ENCODE peak calls at places on chromosomes 4 and X, in seven cellular contexts. One of them, this sample, is unnamed.

GRCh38 chr4:1403177-1403583 is 3.1 kb downstream of the NKX1-1 start:
- DNase-seq in neural progenitor cell: no peak
- DNase-seq in A549: no peak
- DNase-seq in endothelial cell of umbilical vein: no peak
- DNase-seq in neuronal stem cell: no peak
- DNase-seq in Karpas-422: no peak
- DNase-seq in IMR-90: no peak
- DNase-seq in this sample: no peak

GRCh38 chr4:6616087-6616995 is 24.1 kb upstream of the MRFAP1 start:
- DNase-seq in neural progenitor cell: no peak
- DNase-seq in A549: no peak
- DNase-seq in endothelial cell of umbilical vein: no peak
- DNase-seq in neuronal stem cell: no peak
- DNase-seq in Karpas-422: no peak
- DNase-seq in IMR-90: no peak
- DNase-seq in this sample: no peak

GRCh38 chr4:165507381-165507780 is 128.6 kb downstream of the CPE start:
- DNase-seq in neural progenitor cell: no peak
- DNase-seq in A549: no peak
- DNase-seq in endothelial cell of umbilical vein: no peak
- DNase-seq in neuronal stem cell: no peak
- DNase-seq in Karpas-422: no peak
- DNase-seq in IMR-90: no peak
- DNase-seq in this sample: no peak

GRCh38 chrX:153934473-153935325 is at the start of gene NAA10:
- DNase-seq in neural progenitor cell: peak; percentile 89
- DNase-seq in A549: peak; percentile 72
- DNase-seq in endothelial cell of umbilical vein: peak; percentile 62
- DNase-seq in neuronal stem cell: peak; percentile 50
- DNase-seq in Karpas-422: peak; percentile 89
- DNase-seq in IMR-90: peak; percentile 63
- DNase-seq in this sample: peak; percentile 75

GRCh38 chr4:182752158-182752910 is 164.9 kb downstream of the DCTD start:
- DNase-seq in neural progenitor cell: peak; percentile 45
- DNase-seq in A549: no peak
- DNase-seq in endothelial cell of umbilical vein: peak; percentile 67
- DNase-seq in neuronal stem cell: no peak
- DNase-seq in Karpas-422: no peak
- DNase-seq in IMR-90: peak; percentile 83
- DNase-seq in this sample: no peak

GRCh38 chr4:186032259-186032658 is 36.7 kb upstream of the TLR3 start:
- DNase-seq in neural progenitor cell: no peak
- DNase-seq in A549: peak; percentile 17
- DNase-seq in endothelial cell of umbilical vein: no peak
- DNase-seq in neuronal stem cell: no peak
- DNase-seq in Karpas-422: peak; percentile 45
- DNase-seq in IMR-90: no peak
- DNase-seq in this sample: peak; percentile 17

GRCh38 chr4:140271553-140271952 is 101.9 kb upstream of the SCOC start:
- DNase-seq in neural progenitor cell: no peak
- DNase-seq in A549: no peak
- DNase-seq in endothelial cell of umbilical vein: no peak
- DNase-seq in neuronal stem cell: no peak
- DNase-seq in Karpas-422: peak; percentile 70
- DNase-seq in IMR-90: no peak
- DNase-seq in this sample: no peak

GRCh38 chr4:87853108-87853507 is 20.3 kb downstream of the MEPE start:
- DNase-seq in neural progenitor cell: peak; percentile 49
- DNase-seq in A549: peak; percentile 42
- DNase-seq in endothelial cell of umbilical vein: peak; percentile 73
- DNase-seq in neuronal stem cell: peak; percentile 17
- DNase-seq in Karpas-422: peak; percentile 75
- DNase-seq in IMR-90: peak; percentile 51
- DNase-seq in this sample: peak; percentile 33

GRCh38 chrX:110006826-110007375 is 4.0 kb downstream of the TMEM164 start:
- DNase-seq in neural progenitor cell: no peak
- DNase-seq in A549: no peak
- DNase-seq in endothelial cell of umbilical vein: no peak
- DNase-seq in neuronal stem cell: no peak
- DNase-seq in Karpas-422: no peak
- DNase-seq in IMR-90: peak; percentile 19
- DNase-seq in this sample: no peak

GRCh38 chr4:147620315-147620714 is 3.1 kb downstream of the TMEM184C start:
- DNase-seq in neural progenitor cell: no peak
- DNase-seq in A549: no peak
- DNase-seq in endothelial cell of umbilical vein: no peak
- DNase-seq in neuronal stem cell: no peak
- DNase-seq in Karpas-422: no peak
- DNase-seq in IMR-90: no peak
- DNase-seq in this sample: no peak
- H3K4me2 ChIP-seq in neural progenitor cell: peak overlapping the region; percentile 47
- H3K4me2 ChIP-seq in A549: no peak overlapping the region
- H3K4me2 ChIP-seq in endothelial cell of umbilical vein: peak overlapping the region; percentile 33
- H3K4me2 ChIP-seq in neuronal stem cell: no peak overlapping the region
- H3K4me2 ChIP-seq in Karpas-422: peak overlapping the region; percentile 36
- H3K4me2 ChIP-seq in IMR-90: peak overlapping the region; percentile 43
- H3K4me2 ChIP-seq in this sample: peak overlapping the region; percentile 47

DNA sequence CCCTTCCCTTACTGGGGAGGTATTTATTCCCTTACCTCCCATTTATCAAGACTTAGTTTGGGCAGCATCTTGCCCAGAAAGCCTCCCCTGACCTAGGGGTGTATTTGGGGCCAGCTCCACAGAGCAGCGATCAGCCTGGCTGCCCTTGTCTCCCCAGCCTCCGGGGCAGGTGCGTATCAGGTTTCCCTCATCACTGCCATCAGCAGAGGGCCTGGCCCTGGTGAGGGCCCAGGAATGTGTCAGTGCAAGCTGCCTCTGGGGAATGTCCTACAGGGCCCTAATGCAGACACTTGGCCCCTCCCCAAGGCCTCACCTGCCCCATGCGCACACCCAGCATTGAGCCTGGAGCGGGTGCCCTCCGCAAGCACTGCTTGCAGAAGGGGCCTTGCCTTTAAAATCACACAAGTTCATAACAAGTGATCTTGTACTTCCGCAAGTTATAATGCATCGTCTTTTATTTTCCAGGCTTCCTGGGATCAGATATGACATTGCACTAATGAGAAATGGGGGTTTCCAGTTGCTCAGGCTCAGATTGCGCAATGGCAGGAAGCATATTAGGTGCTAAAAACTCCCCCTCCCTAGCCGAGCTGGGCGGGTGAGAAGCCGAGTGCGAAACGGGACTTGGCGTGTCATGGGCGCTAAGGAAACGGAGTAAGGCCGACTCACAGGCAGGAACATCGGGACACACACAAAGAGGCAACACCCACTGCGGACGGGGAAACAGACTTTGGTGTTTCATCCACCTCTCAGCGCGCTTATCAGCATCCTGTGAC is 25.4 kb upstream of the AFAP1 start:
- DNase-seq in neural progenitor cell: no peak
- DNase-seq in A549: peak; percentile 58
- DNase-seq in endothelial cell of umbilical vein: peak; percentile 35
- DNase-seq in neuronal stem cell: no peak
- DNase-seq in Karpas-422: no peak
- DNase-seq in IMR-90: peak; percentile 71
- DNase-seq in this sample: no peak
- H3K4me2 ChIP-seq in neural progenitor cell: no peak overlapping the region
- H3K4me2 ChIP-seq in A549: peak overlapping the region; percentile 51
- H3K4me2 ChIP-seq in endothelial cell of umbilical vein: no peak overlapping the region
- H3K4me2 ChIP-seq in neuronal stem cell: no peak overlapping the region
- H3K4me2 ChIP-seq in Karpas-422: no peak overlapping the region
- H3K4me2 ChIP-seq in IMR-90: no peak overlapping the region
- H3K4me2 ChIP-seq in this sample: no peak overlapping the region

DNA sequence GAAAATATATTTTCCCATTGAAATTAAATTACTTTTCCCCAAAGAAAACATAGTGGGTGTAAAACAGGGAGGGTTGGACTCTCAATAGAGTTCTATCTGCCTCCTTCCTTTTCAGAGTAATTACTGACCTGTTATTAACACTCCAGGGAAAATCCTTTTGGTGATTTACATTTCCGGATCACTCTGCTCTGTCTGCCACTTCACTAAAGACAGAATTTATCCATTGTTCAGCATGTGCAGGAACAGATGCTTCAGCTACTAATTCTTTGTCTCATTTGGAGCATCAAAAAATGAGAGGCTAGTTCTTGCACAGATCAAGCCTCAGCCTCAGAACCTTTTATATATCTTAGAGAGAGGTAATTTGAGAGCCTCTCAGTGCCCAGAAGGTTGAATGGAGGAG is 1494.2 kb downstream of the STIM2 start:
- DNase-seq in neural progenitor cell: peak; percentile 56
- DNase-seq in A549: no peak
- DNase-seq in endothelial cell of umbilical vein: no peak
- DNase-seq in neuronal stem cell: peak; percentile 46
- DNase-seq in Karpas-422: no peak
- DNase-seq in IMR-90: no peak
- DNase-seq in this sample: no peak
- H3K4me2 ChIP-seq in neural progenitor cell: peak overlapping the region; percentile 6
- H3K4me2 ChIP-seq in A549: no peak overlapping the region
- H3K4me2 ChIP-seq in endothelial cell of umbilical vein: peak overlapping the region; percentile 86
- H3K4me2 ChIP-seq in neuronal stem cell: no peak overlapping the region
- H3K4me2 ChIP-seq in Karpas-422: no peak overlapping the region
- H3K4me2 ChIP-seq in IMR-90: no peak overlapping the region
- H3K4me2 ChIP-seq in this sample: no peak overlapping the region

GRCh38 chr4:188109157-188109755 is at the start of gene TRIML2:
- DNase-seq in neural progenitor cell: no peak
- DNase-seq in A549: peak; percentile 77
- DNase-seq in endothelial cell of umbilical vein: no peak
- DNase-seq in neuronal stem cell: no peak
- DNase-seq in Karpas-422: no peak
- DNase-seq in IMR-90: no peak
- DNase-seq in this sample: no peak
- H3K4me2 ChIP-seq in neural progenitor cell: peak within 1 kb of the TSS; percentile 45
- H3K4me2 ChIP-seq in A549: peak within 1 kb of the TSS; percentile 72
- H3K4me2 ChIP-seq in endothelial cell of umbilical vein: no peak within 1 kb of the TSS
- H3K4me2 ChIP-seq in neuronal stem cell: no peak within 1 kb of the TSS
- H3K4me2 ChIP-seq in Karpas-422: no peak within 1 kb of the TSS
- H3K4me2 ChIP-seq in IMR-90: no peak within 1 kb of the TSS
- H3K4me2 ChIP-seq in this sample: no peak within 1 kb of the TSS